ENCODE peak calls at places on chromosomes 13 and 19, in eight cellular contexts. Z, B, S, F, I, U, C and D are unnamed samples.
A peak's percentile ranks its signal among the peaks of the same experiment; 100 is the strongest.

GRCh38 chr19:5947435-5947834 is 30.5 kb downstream of the RANBP3 start:
- DNase-seq in Z (no peak), S (peak; percentile 46), C (peak; percentile 80), I (no peak), F (peak; percentile 39), B (peak; percentile 47), U (peak; percentile 68), D (peak; percentile 62)

GRCh38 chr13:21075303-21076264 is 14.2 kb upstream of the LATS2 start:
- DNase-seq in F (peak; percentile 57), Z (no peak), U (no peak), S (peak; percentile 41), I (no peak), C (peak; percentile 39), B (no peak), D (no peak)

GRCh38 chr19:53903055-53903680 is 5.9 kb upstream of the CACNG7 start:
- DNase-seq in I (no peak), C (peak; percentile 33), S (peak; percentile 26), F (no peak), Z (no peak), B (no peak), U (no peak), D (no peak)

GRCh38 chr13:98300956-98301641 is 124.0 kb upstream of the RNF113B start:
- DNase-seq in I (no peak), B (no peak), U (peak; percentile 76), C (peak; percentile 71), S (no peak), F (peak; percentile 39), Z (no peak), D (no peak)

GRCh38 chr13:27919934-27920676 is at the start of gene PDX1:
- DNase-seq in F (peak; percentile 21), I (no peak), C (no peak), Z (peak; percentile 52), S (no peak), U (no peak), B (no peak), D (no peak)

GRCh38 chr19:6209233-6209632 is 70.5 kb downstream of the MLLT1 start:
- DNase-seq in U (no peak), F (no peak), C (no peak), I (no peak), Z (no peak), B (peak; percentile 1), S (no peak), D (no peak)

GRCh38 chr19:4449022-4449825 is 8.4 kb downstream of the UBXN6 start:
- DNase-seq in F (no peak), S (peak; percentile 80), I (no peak), B (peak; percentile 55), C (peak; percentile 60), U (peak; percentile 66), Z (no peak), D (peak; percentile 79)

GRCh38 chr19:48804496-48804895 is 6.3 kb downstream of the BCAT2 start:
- DNase-seq in I (no peak), F (no peak), C (no peak), B (no peak), Z (no peak), U (no peak), S (no peak), D (no peak)

GRCh38 chr13:30576528-30576927 is 41.2 kb upstream of the USPL1 start:
- DNase-seq in I (no peak), Z (no peak), S (peak; percentile 42), F (peak; percentile 29), B (no peak), C (peak; percentile 59), U (no peak), D (no peak)

GRCh38 chr13:89514534-89515312 is 1832.8 kb upstream of the MIR17HG start:
- DNase-seq in B (no peak), S (peak; percentile 8), U (no peak), Z (peak; percentile 42), F (peak; percentile 40), C (peak; percentile 83), I (no peak), D (no peak)

GRCh38 chr13:44335463-44335862 is 38.2 kb upstream of the SERP2 start:
- DNase-seq in U (no peak), C (no peak), I (no peak), S (no peak), F (no peak), Z (no peak), B (no peak), D (no peak)

GRCh38 chr19:11693505-11694499 is 44.9 kb downstream of the ZNF823 start:
- DNase-seq in Z (peak; percentile 91), S (no peak), F (peak; percentile 5), I (no peak), B (no peak), C (peak; percentile 83), U (no peak), D (no peak)

DNA sequence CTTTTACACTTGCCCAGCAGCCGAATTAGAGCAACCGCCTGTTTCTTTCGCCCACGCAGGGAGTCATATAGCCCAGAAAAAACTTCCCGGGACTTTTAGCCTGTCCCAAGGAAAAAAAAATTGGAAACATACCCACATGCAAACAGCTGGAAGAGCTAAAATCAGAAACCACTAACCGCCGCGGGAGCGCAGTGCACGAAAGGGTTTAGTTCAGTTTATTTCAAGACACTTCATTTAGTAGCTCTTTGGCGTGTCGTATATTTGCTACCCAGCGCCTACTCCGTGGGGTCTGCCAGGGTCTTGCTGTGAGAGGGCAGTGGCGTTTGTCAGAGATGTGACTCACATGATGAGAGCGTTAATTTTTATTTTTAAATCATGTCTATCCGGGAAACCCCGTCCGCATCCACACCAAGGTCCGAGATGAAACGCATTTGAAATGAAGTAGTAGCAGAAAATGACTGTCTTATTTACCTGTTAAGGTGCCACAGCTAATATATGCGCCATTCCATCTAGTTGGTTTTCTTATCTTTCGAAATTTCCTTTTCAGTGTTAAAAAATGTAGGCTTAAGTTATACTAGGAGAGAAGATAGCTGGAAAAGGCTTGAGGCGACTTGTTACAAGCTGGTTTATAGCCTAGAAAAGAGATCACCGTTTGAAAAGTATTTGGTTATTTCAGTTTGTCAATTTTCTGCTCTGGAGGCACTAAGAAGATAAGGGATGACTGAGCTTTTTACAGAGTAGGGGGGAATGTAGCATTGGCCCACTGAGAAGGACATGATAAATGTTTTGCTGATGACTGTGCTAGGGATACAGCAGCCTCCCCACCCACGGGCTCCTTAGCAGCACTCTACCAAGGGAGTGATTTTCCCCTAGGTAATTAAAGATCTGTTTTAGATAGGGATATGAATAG is 1.7 kb downstream of the KLF5 start:
- DNase-seq in Z (no peak), U (peak; percentile 35), S (peak; percentile 31), I (no peak), C (peak; percentile 78), F (peak; percentile 47), B (no peak), D (no peak)
- H3K27ac ChIP-seq in Z (no peak overlapping the region), U (peak overlapping the region; percentile 81), S (no peak overlapping the region), I (peak overlapping the region; percentile 18), C (no peak overlapping the region), F (peak overlapping the region; percentile 76), B (peak overlapping the region; percentile 35), D (peak overlapping the region; percentile 83)

GRCh38 chr13:99659234-99659633 is 158.0 kb downstream of the TM9SF2 start:
- DNase-seq in C (no peak), Z (no peak), S (no peak), B (no peak), I (no peak), F (no peak), U (no peak), D (no peak)

GRCh38 chr13:99658266-99658991 is 157.2 kb downstream of the TM9SF2 start:
- DNase-seq in I (no peak), Z (peak; percentile 80), C (peak; percentile 84), S (peak; percentile 50), F (peak; percentile 52), B (no peak), U (peak; percentile 35), D (peak; percentile 44)

GRCh38 chr13:99657848-99658265 is 156.6 kb downstream of the TM9SF2 start:
- DNase-seq in U (no peak), S (peak; percentile 21), F (peak; percentile 43), I (no peak), Z (peak; percentile 80), C (peak; percentile 51), B (no peak), D (no peak)

GRCh38 chr13:99661791-99662190 is 160.5 kb downstream of the TM9SF2 start:
- DNase-seq in S (no peak), C (no peak), B (no peak), Z (no peak), F (no peak), U (no peak), I (no peak), D (no peak)

DNA sequence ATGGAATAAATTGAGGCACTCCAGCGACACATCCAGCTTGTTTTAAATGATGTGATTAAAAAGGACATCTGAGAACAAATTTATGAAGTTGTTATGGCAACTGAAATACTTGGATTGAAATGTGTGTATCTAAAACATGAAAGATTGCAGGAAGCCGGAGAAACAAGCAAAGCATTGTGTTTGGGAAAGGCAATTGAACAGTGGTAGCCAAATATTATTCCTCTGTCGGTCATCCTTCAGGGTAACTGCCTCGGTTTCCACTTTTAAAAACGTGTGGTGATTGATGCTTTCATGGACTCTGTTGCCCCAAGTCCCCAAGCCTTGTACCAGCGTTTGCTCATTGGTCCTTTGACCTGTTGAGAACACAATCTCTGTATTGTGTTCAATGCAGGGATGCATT is 158.8 kb downstream of the TM9SF2 start:
- DNase-seq in F (no peak), B (no peak), C (no peak), S (no peak), Z (no peak), U (no peak), I (no peak), D (peak; percentile 23)
- H3K27ac ChIP-seq in F (no peak overlapping the region), B (no peak overlapping the region), C (no peak overlapping the region), S (no peak overlapping the region), Z (no peak overlapping the region), U (no peak overlapping the region), I (no peak overlapping the region), D (no peak overlapping the region)

GRCh38 chr19:42571136-42571535 is 23.6 kb downstream of the CEACAM8 start:
- DNase-seq in B (no peak), U (no peak), S (no peak), I (no peak), C (no peak), F (no peak), Z (no peak), D (no peak)

GRCh38 chr19:42576241-42576640 is 18.5 kb downstream of the CEACAM8 start:
- DNase-seq in U (no peak), Z (no peak), F (no peak), I (no peak), S (no peak), C (no peak), B (no peak), D (no peak)

GRCh38 chr19:42573642-42574041 is 21.1 kb downstream of the CEACAM8 start:
- DNase-seq in S (no peak), B (no peak), I (no peak), F (no peak), Z (no peak), U (no peak), C (no peak), D (no peak)

DNA sequence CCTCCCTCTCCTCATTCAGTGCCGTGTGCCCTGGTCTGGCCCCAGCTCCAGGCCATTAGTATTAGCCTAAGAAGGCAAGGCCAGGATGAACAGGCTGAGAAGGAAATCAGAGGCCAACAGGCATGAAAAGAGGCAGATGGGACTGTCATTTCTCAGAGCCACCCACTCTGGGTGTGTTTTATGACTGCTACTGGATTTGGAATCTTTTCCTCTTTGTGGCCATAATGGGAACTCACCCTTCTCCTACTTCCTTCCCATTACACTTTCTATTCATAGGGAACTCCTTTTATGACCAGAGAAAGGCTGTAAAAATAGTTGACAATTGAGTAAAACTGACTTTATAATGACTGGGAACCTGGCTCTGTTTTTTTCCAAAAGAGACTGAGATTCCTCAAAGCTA is 17.7 kb downstream of the CEACAM8 start:
- DNase-seq in C (no peak), U (no peak), Z (peak; percentile 19), F (no peak), S (no peak), B (no peak), I (no peak), D (no peak)
- H3K27ac ChIP-seq in C (no peak overlapping the region), U (no peak overlapping the region), Z (no peak overlapping the region), F (no peak overlapping the region), S (no peak overlapping the region), B (no peak overlapping the region), I (no peak overlapping the region), D (no peak overlapping the region)

GRCh38 chr19:51807925-51808324 is 13.0 kb downstream of the FPR3 start:
- DNase-seq in Z (no peak), C (no peak), F (no peak), S (no peak), B (no peak), U (no peak), I (no peak), D (no peak)
- H3K27ac ChIP-seq in Z (no peak overlapping the region), C (no peak overlapping the region), F (no peak overlapping the region), S (no peak overlapping the region), B (no peak overlapping the region), U (no peak overlapping the region), I (no peak overlapping the region), D (no peak overlapping the region)